ENCODE peak calls at places on chromosomes 7 and 10, in four cellular contexts. One of them, this sample, is unnamed.

GRCh38 chr7:18352339-18353255 is 143.0 kb upstream of the HDAC9 start:
- DNase-seq in mucosa of descending colon: no peak
- DNase-seq in uterus: peak
- DNase-seq in GM13976: peak
- DNase-seq in this sample: peak

GRCh38 chr7:84368122-84368521 is 173.5 kb upstream of the SEMA3A start:
- DNase-seq in GM13976: no peak
- DNase-seq in uterus: no peak
- DNase-seq in mucosa of descending colon: no peak
- DNase-seq in this sample: no peak

GRCh38 chr7:123846217-123846891 is 1.4 kb downstream of the HYAL4 start:
- DNase-seq in GM13976: no peak
- DNase-seq in uterus: no peak
- DNase-seq in mucosa of descending colon: no peak
- DNase-seq in this sample: no peak

GRCh38 chr7:111108526-111108925 is 17.6 kb downstream of the LRRN3 start:
- DNase-seq in uterus: no peak
- DNase-seq in GM13976: no peak
- DNase-seq in mucosa of descending colon: no peak
- DNase-seq in this sample: no peak

GRCh38 chr7:25754333-25754732 is 397.7 kb upstream of the NFE2L3 start:
- DNase-seq in GM13976: no peak
- DNase-seq in uterus: peak
- DNase-seq in mucosa of descending colon: no peak
- DNase-seq in this sample: no peak

GRCh38 chr7:82562716-82563404 is 119.3 kb upstream of the CACNA2D1 start:
- DNase-seq in uterus: no peak
- DNase-seq in mucosa of descending colon: no peak
- DNase-seq in GM13976: no peak
- DNase-seq in this sample: no peak

GRCh38 chr7:116670409-116671036 is 1.5 kb upstream of the MET start:
- DNase-seq in mucosa of descending colon: no peak
- DNase-seq in uterus: no peak
- DNase-seq in GM13976: no peak
- DNase-seq in this sample: no peak

GRCh38 chr7:962401-963081 is 8.1 kb upstream of the ADAP1 start:
- DNase-seq in mucosa of descending colon: peak
- DNase-seq in GM13976: no peak
- DNase-seq in uterus: no peak
- DNase-seq in this sample: no peak

GRCh38 chr7:95596183-95597135 is at the start of gene PDK4:
- DNase-seq in uterus: peak
- DNase-seq in GM13976: peak
- DNase-seq in mucosa of descending colon: peak
- DNase-seq in this sample: no peak

GRCh38 chr7:30931161-30931926 is 19.7 kb downstream of the AQP1 start:
- DNase-seq in GM13976: peak
- DNase-seq in uterus: no peak
- DNase-seq in mucosa of descending colon: no peak
- DNase-seq in this sample: peak

GRCh38 chr10:110694263-110694662 is 50.1 kb downstream of the RBM20 start:
- DNase-seq in GM13976: no peak
- DNase-seq in mucosa of descending colon: no peak
- DNase-seq in uterus: no peak
- DNase-seq in this sample: no peak

GRCh38 chr7:1101580-1102431 is 13.9 kb downstream of the GPER1 start:
- DNase-seq in uterus: no peak
- DNase-seq in mucosa of descending colon: no peak
- DNase-seq in GM13976: no peak
- DNase-seq in this sample: no peak

GRCh38 chr10:97278491-97278989 is 13.9 kb downstream of the ARHGAP19 start:
- DNase-seq in GM13976: peak
- DNase-seq in mucosa of descending colon: no peak
- DNase-seq in uterus: no peak
- DNase-seq in this sample: peak

GRCh38 chr10:122462533-122463465 is 1.4 kb downstream of the HTRA1 start:
- DNase-seq in GM13976: no peak
- DNase-seq in uterus: peak
- DNase-seq in mucosa of descending colon: no peak
- DNase-seq in this sample: no peak

GRCh38 chr7:3092468-3092867 is 48.8 kb upstream of the CARD11 start:
- DNase-seq in mucosa of descending colon: peak
- DNase-seq in uterus: peak
- DNase-seq in GM13976: peak
- DNase-seq in this sample: peak

GRCh38 chr10:128451879-128452278 is 325.7 kb upstream of the MKI67 start:
- DNase-seq in uterus: no peak
- DNase-seq in GM13976: no peak
- DNase-seq in mucosa of descending colon: no peak
- DNase-seq in this sample: no peak

GRCh38 chr7:50539725-50540124 is 25.5 kb downstream of the DDC start:
- DNase-seq in GM13976: no peak
- DNase-seq in mucosa of descending colon: no peak
- DNase-seq in uterus: no peak
- DNase-seq in this sample: no peak

GRCh38 chr10:117662126-117662525 is 119.6 kb downstream of the EMX2 start:
- DNase-seq in mucosa of descending colon: no peak
- DNase-seq in GM13976: no peak
- DNase-seq in uterus: no peak
- DNase-seq in this sample: no peak

GRCh38 chr10:122089343-122090015 is 100.5 kb downstream of the TACC2 start:
- DNase-seq in uterus: no peak
- DNase-seq in GM13976: no peak
- DNase-seq in mucosa of descending colon: no peak
- DNase-seq in this sample: no peak

GRCh38 chr10:13184726-13185514 is 23.6 kb downstream of the MCM10 start:
- DNase-seq in mucosa of descending colon: no peak
- DNase-seq in uterus: no peak
- DNase-seq in GM13976: no peak
- DNase-seq in this sample: no peak

GRCh38 chr7:27972272-27972671 is 208.3 kb downstream of the JAZF1 start:
- DNase-seq in GM13976: no peak
- DNase-seq in mucosa of descending colon: no peak
- DNase-seq in uterus: no peak
- DNase-seq in this sample: no peak

GRCh38 chr10:62076872-62077271 is 175.4 kb downstream of the ARID5B start:
- DNase-seq in mucosa of descending colon: no peak
- DNase-seq in GM13976: no peak
- DNase-seq in uterus: no peak
- DNase-seq in this sample: no peak

GRCh38 chr7:42493436-42494198 is 256.6 kb upstream of the GLI3 start:
- DNase-seq in GM13976: no peak
- DNase-seq in mucosa of descending colon: peak
- DNase-seq in uterus: peak
- DNase-seq in this sample: no peak

GRCh38 chr7:15396210-15397158 is 165.3 kb downstream of the AGMO start:
- DNase-seq in GM13976: no peak
- DNase-seq in mucosa of descending colon: no peak
- DNase-seq in uterus: no peak
- DNase-seq in this sample: no peak

GRCh38 chr10:79487296-79488194 is 24.8 kb upstream of the EIF5AL1 start:
- DNase-seq in uterus: peak
- DNase-seq in GM13976: peak
- DNase-seq in mucosa of descending colon: peak
- DNase-seq in this sample: peak

GRCh38 chr7:24059775-24060174 is 224.2 kb upstream of the NPY start:
- DNase-seq in uterus: no peak
- DNase-seq in GM13976: no peak
- DNase-seq in mucosa of descending colon: no peak
- DNase-seq in this sample: no peak

GRCh38 chr10:117429644-117430043 is 54.4 kb upstream of the PDZD8 start:
- DNase-seq in mucosa of descending colon: no peak
- DNase-seq in GM13976: no peak
- DNase-seq in uterus: no peak
- DNase-seq in this sample: no peak

GRCh38 chr10:17425584-17426262 is 28.7 kb downstream of the ST8SIA6 start:
- DNase-seq in uterus: no peak
- DNase-seq in mucosa of descending colon: no peak
- DNase-seq in GM13976: no peak
- DNase-seq in this sample: no peak

GRCh38 chr7:129218514-129219036 is 6.3 kb upstream of the AHCYL2 start:
- DNase-seq in uterus: peak
- DNase-seq in mucosa of descending colon: peak
- DNase-seq in GM13976: peak
- DNase-seq in this sample: peak

GRCh38 chr7:129225931-129226572 is 1.2 kb downstream of the AHCYL2 start:
- DNase-seq in mucosa of descending colon: no peak
- DNase-seq in GM13976: no peak
- DNase-seq in uterus: no peak
- DNase-seq in this sample: no peak

GRCh38 chr7:129224251-129225205 is at the start of gene AHCYL2:
- DNase-seq in uterus: peak
- DNase-seq in GM13976: peak
- DNase-seq in mucosa of descending colon: peak
- DNase-seq in this sample: peak

GRCh38 chr7:129225206-129225930 is 538 bp downstream of the AHCYL2 start:
- DNase-seq in uterus: peak
- DNase-seq in GM13976: peak
- DNase-seq in mucosa of descending colon: peak
- DNase-seq in this sample: peak

GRCh38 chr7:129222064-129222463 is 2.8 kb upstream of the AHCYL2 start:
- DNase-seq in GM13976: no peak
- DNase-seq in mucosa of descending colon: no peak
- DNase-seq in uterus: no peak
- DNase-seq in this sample: no peak
- TF ChIP-seq CTCF in GM13976: no peak
- TF ChIP-seq CTCF in mucosa of descending colon: no peak
- TF ChIP-seq CTCF in uterus: no peak
- TF ChIP-seq CTCF in this sample: no peak

GRCh38 chr10:123965973-123966895 is 74.6 kb upstream of the CPXM2 start:
- DNase-seq in mucosa of descending colon: no peak
- DNase-seq in GM13976: no peak
- DNase-seq in uterus: no peak
- DNase-seq in this sample: no peak

GRCh38 chr10:123970207-123970926 is 78.8 kb upstream of the CPXM2 start:
- DNase-seq in mucosa of descending colon: no peak
- DNase-seq in uterus: no peak
- DNase-seq in GM13976: no peak
- DNase-seq in this sample: no peak

GRCh38 chr10:123970927-123971286 is 79.3 kb upstream of the CPXM2 start:
- DNase-seq in mucosa of descending colon: no peak
- DNase-seq in uterus: no peak
- DNase-seq in GM13976: no peak
- DNase-seq in this sample: no peak

GRCh38 chr10:123966896-123967231 is 75.3 kb upstream of the CPXM2 start:
- DNase-seq in GM13976: no peak
- DNase-seq in uterus: no peak
- DNase-seq in mucosa of descending colon: no peak
- DNase-seq in this sample: no peak

GRCh38 chr10:123967626-123968243 is 76.1 kb upstream of the CPXM2 start:
- DNase-seq in uterus: peak
- DNase-seq in GM13976: peak
- DNase-seq in mucosa of descending colon: peak
- DNase-seq in this sample: peak
- TF ChIP-seq CTCF in uterus: peak
- TF ChIP-seq CTCF in GM13976: peak
- TF ChIP-seq CTCF in mucosa of descending colon: peak
- TF ChIP-seq CTCF in this sample: peak

GRCh38 chr7:37112210-37112609 is 336.5 kb downstream of the ELMO1 start:
- DNase-seq in uterus: no peak
- DNase-seq in GM13976: no peak
- DNase-seq in mucosa of descending colon: no peak
- DNase-seq in this sample: no peak
- TF ChIP-seq CTCF in uterus: no peak
- TF ChIP-seq CTCF in GM13976: no peak
- TF ChIP-seq CTCF in mucosa of descending colon: no peak
- TF ChIP-seq CTCF in this sample: no peak

DNA sequence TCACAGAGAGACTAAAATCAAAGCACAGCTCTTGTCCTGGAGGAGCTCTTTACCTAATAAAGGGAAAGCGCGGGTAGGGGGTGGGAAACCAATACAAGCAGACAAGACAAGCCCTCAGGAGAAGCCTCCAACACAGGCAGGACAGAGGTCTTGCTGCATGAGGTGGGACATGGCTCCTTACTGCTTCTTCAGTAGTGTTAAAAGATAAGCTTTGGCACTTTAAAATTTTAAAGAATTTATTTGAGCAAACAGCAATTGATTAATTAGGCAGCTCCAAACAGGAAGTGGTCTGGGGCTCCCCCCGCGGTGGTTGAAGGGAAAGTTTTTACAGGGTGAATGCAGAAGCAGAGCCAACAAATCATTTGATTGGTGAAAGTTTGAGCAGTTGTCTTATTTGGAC is 50.3 kb upstream of the MACC1 start:
- DNase-seq in GM13976: no peak
- DNase-seq in uterus: no peak
- DNase-seq in mucosa of descending colon: no peak
- DNase-seq in this sample: no peak
- TF ChIP-seq CTCF in GM13976: no peak
- TF ChIP-seq CTCF in uterus: no peak
- TF ChIP-seq CTCF in mucosa of descending colon: no peak
- TF ChIP-seq CTCF in this sample: no peak

This sample was measured in GM10248.